ENCODE peak calls at places on chromosomes 5 and 9, in nine cellular contexts. U, F, O, S, J, E, Q, B and Z are unnamed samples. For H3K36me3 and H3K27me3, the result is how much of the 10 kb centered on the place peaks cover.

GRCh38 chr9:87606921-87607521 is 109.4 kb downstream of the DAPK1 start:
- DNase-seq in B (no peak), E (no peak), S (no peak), Q (peak), J (peak), U (no peak), O (no peak), F (no peak), Z (no peak)

GRCh38 chr5:93584531-93585053 is 1.6 kb downstream of the NR2F1 start:
- DNase-seq in U (no peak), J (no peak), F (no peak), S (no peak), O (no peak), E (no peak), B (no peak), Q (no peak), Z (no peak)

GRCh38 chr5:109743770-109744212 is 54.1 kb downstream of the MAN2A1 start:
- DNase-seq in J (no peak), O (no peak), U (no peak), F (no peak), B (no peak), S (no peak), E (peak), Q (peak), Z (no peak)

GRCh38 chr5:129804705-129805104 is 56.8 kb downstream of the MINAR2 start:
- DNase-seq in B (no peak), U (no peak), Q (no peak), O (no peak), E (no peak), F (no peak), S (no peak), J (no peak), Z (no peak)

GRCh38 chr9:115121140-115121710 is 3.3 kb upstream of the TNC start:
- DNase-seq in O (no peak), B (no peak), F (no peak), J (no peak), E (no peak), U (no peak), S (no peak), Q (peak), Z (no peak)

GRCh38 chr5:111453290-111453689 is 59.0 kb downstream of the STARD4 start:
- DNase-seq in B (no peak), E (no peak), U (no peak), S (no peak), O (no peak), J (no peak), F (no peak), Q (peak), Z (no peak)

GRCh38 chr5:35919191-35919590 is 19.2 kb downstream of the CAPSL start:
- DNase-seq in J (no peak), B (no peak), O (no peak), U (no peak), Q (peak), S (no peak), E (no peak), F (no peak), Z (no peak)

GRCh38 chr9:4113711-4114110 is 186.2 kb downstream of the GLIS3 start:
- DNase-seq in S (no peak), B (no peak), F (no peak), Q (no peak), E (no peak), J (no peak), U (no peak), O (no peak), Z (no peak)

GRCh38 chr9:114989600-114990410 is 59.4 kb upstream of the TNFSF8 start:
- DNase-seq in B (peak), Q (no peak), F (no peak), J (no peak), O (no peak), E (no peak), U (no peak), S (no peak), Z (no peak)

GRCh38 chr5:97131139-97131710 is 11.2 kb downstream of the LIX1 start:
- DNase-seq in S (no peak), E (no peak), B (no peak), F (no peak), O (no peak), Q (no peak), U (no peak), J (no peak), Z (no peak)

GRCh38 chr5:120778491-120779293 is 314.6 kb downstream of the PRR16 start:
- DNase-seq in B (no peak), Q (no peak), E (no peak), S (no peak), J (no peak), O (no peak), U (no peak), F (no peak), Z (no peak)

GRCh38 chr5:180096616-180097015 is 25.1 kb upstream of the RNF130 start:
- DNase-seq in Q (no peak), E (no peak), S (no peak), J (no peak), B (no peak), F (no peak), O (no peak), U (no peak), Z (no peak)

GRCh38 chr5:149452665-149453617 is 73.8 kb upstream of the IL17B start:
- DNase-seq in U (peak), J (no peak), E (no peak), F (no peak), B (no peak), S (no peak), Q (peak), O (no peak), Z (no peak)

GRCh38 chr9:128128836-128129590 is 1.5 kb upstream of the PTGES2 start:
- DNase-seq in E (no peak), F (no peak), U (no peak), J (no peak), S (no peak), Q (no peak), O (no peak), B (no peak), Z (no peak)

GRCh38 chr9:89815903-89816573 is 211.2 kb downstream of the GADD45G start:
- DNase-seq in F (no peak), O (no peak), U (no peak), J (no peak), E (no peak), Q (no peak), S (no peak), B (no peak), Z (no peak)

GRCh38 chr9:21210311-21210710 is 3.4 kb upstream of the IFNA10 start:
- DNase-seq in E (no peak), Q (no peak), F (no peak), J (no peak), S (no peak), U (no peak), O (no peak), B (no peak), Z (no peak)

GRCh38 chr5:96344678-96345612 is 88.1 kb downstream of the PCSK1 start:
- DNase-seq in E (peak), F (peak), O (peak), B (no peak), S (no peak), Q (peak), U (peak), J (peak), Z (peak)

GRCh38 chr5:43543434-43543833 is 13.4 kb downstream of the PAIP1 start:
- DNase-seq in J (no peak), Q (no peak), F (no peak), E (no peak), B (no peak), S (no peak), U (no peak), O (no peak), Z (no peak)

GRCh38 chr5:114634517-114634916 is 272.6 kb downstream of the KCNN2 start:
- DNase-seq in E (no peak), B (no peak), F (no peak), U (no peak), J (no peak), O (no peak), Q (no peak), S (no peak), Z (no peak)

GRCh38 chr9:114301798-114302565 is 20.9 kb upstream of the ORM1 start:
- DNase-seq in B (no peak), E (no peak), S (no peak), Q (no peak), O (peak), J (no peak), F (peak), U (peak), Z (no peak)

GRCh38 chr9:92482336-92482735 is at the start of gene ASPN:
- DNase-seq in J (no peak), B (no peak), E (no peak), S (no peak), F (no peak), O (no peak), U (no peak), Q (no peak), Z (no peak)

GRCh38 chr5:72556351-72557146 is 49.3 kb upstream of the ZNF366 start:
- DNase-seq in J (no peak), E (no peak), B (peak), S (no peak), Q (peak), O (peak), U (peak), F (peak), Z (no peak)

GRCh38 chr5:73783823-73784222 is 157.8 kb downstream of the ARHGEF28 start:
- DNase-seq in U (no peak), B (no peak), S (no peak), O (no peak), Q (peak), J (no peak), F (no peak), E (no peak), Z (no peak)

GRCh38 chr9:137253717-137254623 is 1.2 kb upstream of the NELFB start:
- DNase-seq in S (no peak), O (peak), Q (peak), J (no peak), U (peak), F (no peak), B (no peak), E (no peak), Z (no peak)

GRCh38 chr5:136192015-136192525 is 892 bp downstream of the SMIM32 start:
- DNase-seq in Q (peak), U (no peak), F (no peak), B (no peak), S (no peak), O (no peak), E (no peak), J (peak), Z (no peak)

GRCh38 chr5:148374693-148375360 is 8.9 kb upstream of the FBXO38 start:
- DNase-seq in U (peak), O (peak), S (no peak), E (peak), J (peak), Q (peak), B (peak), F (peak), Z (no peak)

GRCh38 chr5:96133337-96134094 is 171.9 kb upstream of the ELL2 start:
- DNase-seq in F (no peak), O (no peak), J (no peak), U (no peak), S (no peak), B (no peak), Q (no peak), E (no peak), Z (no peak)

GRCh38 chr5:113140837-113141661 is 164.5 kb downstream of the DCP2 start:
- DNase-seq in O (no peak), E (no peak), U (no peak), B (no peak), F (no peak), S (no peak), Q (peak), J (peak), Z (no peak)

GRCh38 chr9:133511607-133512006 is 13.2 kb downstream of the MYMK start:
- DNase-seq in U (no peak), S (no peak), B (no peak), E (no peak), O (no peak), F (no peak), Q (no peak), J (no peak), Z (no peak)

GRCh38 chr5:58407042-58407709 is 52.7 kb downstream of the PLK2 start:
- DNase-seq in E (peak), B (no peak), U (no peak), O (no peak), S (no peak), Q (peak), J (no peak), F (no peak), Z (no peak)

GRCh38 chr9:121700165-121700830 is 48.9 kb downstream of the DAB2IP start:
- DNase-seq in Q (peak), S (no peak), J (peak), F (peak), O (peak), U (peak), B (peak), E (no peak), Z (no peak)

GRCh38 chr5:84411832-84412605 is 27.3 kb upstream of the EDIL3 start:
- DNase-seq in O (no peak), J (peak), S (no peak), B (no peak), U (no peak), Q (no peak), F (no peak), E (no peak), Z (no peak)

GRCh38 chr5:172798422-172799215 is 27.6 kb upstream of the DUSP1 start:
- DNase-seq in S (no peak), U (no peak), E (no peak), F (no peak), B (no peak), J (no peak), Q (peak), O (no peak), Z (no peak)

GRCh38 chr9:137049544-137050449 is 3.8 kb upstream of the NPDC1 start:
- DNase-seq in U (peak), F (no peak), B (peak), E (no peak), Q (peak), J (peak), O (peak), S (peak), Z (peak)

GRCh38 chr5:56112526-56113121 is 117.9 kb upstream of the IL6ST start:
- DNase-seq in U (no peak), E (no peak), J (no peak), Q (no peak), O (no peak), S (no peak), B (no peak), F (peak), Z (no peak)

GRCh38 chr5:10289991-10290390 is 17.7 kb downstream of the CMBL start:
- DNase-seq in B (no peak), E (no peak), F (no peak), U (no peak), J (no peak), S (no peak), Q (no peak), O (no peak), Z (no peak)

GRCh38 chr9:87686520-87687090 is 39.3 kb upstream of the CTSL start:
- DNase-seq in F (no peak), O (no peak), B (no peak), Q (no peak), J (no peak), U (no peak), E (no peak), S (no peak), Z (no peak)

DNA sequence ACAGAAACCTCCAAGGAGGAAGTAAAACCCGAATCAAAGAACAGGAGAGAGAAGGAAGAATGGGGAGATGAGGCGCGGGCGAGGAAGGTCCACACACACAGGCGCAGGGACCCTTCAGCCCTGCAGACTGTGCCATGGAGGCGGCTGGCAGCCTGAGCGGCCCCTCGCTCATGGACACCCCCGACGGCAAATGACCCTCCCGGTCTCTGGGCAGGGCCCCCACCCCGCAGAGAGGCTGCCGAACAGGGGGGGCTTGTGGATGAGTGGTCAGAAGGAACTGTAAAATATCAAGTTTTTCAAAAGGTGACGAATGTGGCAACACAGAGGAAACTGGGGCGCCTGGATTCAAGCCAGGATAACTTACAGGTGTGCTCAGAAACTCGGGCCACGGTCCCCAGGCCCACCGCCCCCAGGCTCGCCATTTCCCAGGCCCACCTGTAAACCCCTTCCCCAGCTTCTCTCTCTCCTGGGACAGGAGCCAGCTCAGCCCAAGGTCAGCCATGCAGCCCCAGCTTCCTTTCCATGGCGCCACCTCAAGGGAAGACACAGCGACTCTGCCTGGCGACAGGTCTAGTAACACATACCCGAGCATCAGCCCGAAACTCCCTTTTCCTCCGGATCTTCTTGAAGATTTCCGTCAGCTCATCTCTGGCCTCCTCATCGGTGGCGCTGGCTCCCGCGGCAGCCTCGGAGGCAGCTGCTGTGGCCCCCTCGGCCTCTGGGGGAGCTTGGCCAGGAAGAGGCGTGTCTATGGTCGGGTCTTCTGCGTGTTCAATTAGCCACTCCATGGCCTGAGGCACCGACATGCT is 16.5 kb downstream of the UBAC1 start:
- DNase-seq in J (no peak), E (no peak), Q (no peak), U (no peak), S (no peak), B (no peak), O (no peak), F (no peak), Z (no peak)
- H3K36me3 ChIP-seq in J (half or more), E (under half), Q (half or more), U (under half), S (under half), B (under half), O (under half), F (half or more), Z (half or more)

DNA sequence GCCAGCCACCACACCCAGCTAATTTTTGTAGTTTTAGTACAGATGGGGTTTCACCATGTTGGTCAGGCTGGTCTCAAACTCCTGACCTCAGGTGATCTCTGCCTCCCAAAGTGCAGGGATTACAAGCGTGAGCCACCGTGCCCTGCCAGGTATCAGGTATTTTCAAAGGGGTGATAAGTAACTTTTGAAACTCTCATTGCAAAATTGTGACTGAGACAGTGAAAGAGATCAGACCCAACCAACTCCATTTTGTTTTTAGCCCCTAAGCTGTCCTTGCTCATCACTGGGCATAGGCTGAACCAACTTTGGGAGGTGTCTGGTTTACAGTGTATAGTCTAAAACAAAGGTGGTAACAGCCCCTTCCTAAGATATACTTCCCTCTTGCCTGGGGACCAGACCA is 29.3 kb downstream of the UNC13B start:
- DNase-seq in J (no peak), O (no peak), U (no peak), E (no peak), Q (no peak), F (no peak), S (no peak), B (no peak), Z (no peak)
- H3K27ac ChIP-seq in J (no peak), O (no peak), U (no peak), E (no peak), Q (no peak), F (no peak), S (no peak), B (no peak), Z (no peak)

GRCh38 chr9:126618590-126619335 is 5.0 kb downstream of the LMX1B start:
- DNase-seq in J (no peak), B (no peak), E (no peak), U (no peak), F (no peak), S (no peak), Q (no peak), O (no peak), Z (no peak)
- H3K27me3 ChIP-seq in J (half or more), B (under half), E (under half), U (half or more), F (half or more), S (under half), Q (half or more), O (under half), Z (under half)

GRCh38 chr9:98208635-98209034 is 16.2 kb upstream of the CORO2A start:
- DNase-seq in E (no peak), J (no peak), S (no peak), Q (no peak), U (no peak), F (no peak), O (no peak), B (no peak), Z (no peak)

GRCh38 chr9:98209530-98209929 is 17.1 kb upstream of the CORO2A start:
- DNase-seq in B (no peak), J (no peak), U (no peak), E (no peak), O (no peak), F (no peak), S (no peak), Q (no peak), Z (no peak)

GRCh38 chr9:98211260-98211659 is 18.8 kb upstream of the CORO2A start:
- DNase-seq in Q (no peak), S (no peak), J (no peak), F (no peak), E (no peak), O (no peak), B (no peak), U (peak), Z (no peak)

GRCh38 chr9:98207606-98208005 is 15.2 kb upstream of the CORO2A start:
- DNase-seq in U (no peak), O (no peak), B (no peak), F (no peak), Q (no peak), E (no peak), J (no peak), S (no peak), Z (no peak)

GRCh38 chr9:98210435-98210834 is 18.0 kb upstream of the CORO2A start:
- DNase-seq in Q (no peak), F (no peak), U (no peak), O (no peak), S (no peak), J (no peak), E (no peak), B (no peak), Z (no peak)
- H3K36me3 ChIP-seq in Q (half or more), F (under half), U (under half), O (under half), S (under half), J (under half), E (under half), B (under half), Z (under half)

GRCh38 chr5:17228833-17229291 is 11.4 kb downstream of the BASP1 start:
- DNase-seq in Q (peak), U (no peak), B (no peak), E (no peak), S (no peak), F (no peak), J (no peak), O (no peak), Z (no peak)
- H3K27ac ChIP-seq in Q (peak), U (no peak), B (no peak), E (no peak), S (no peak), F (no peak), J (no peak), O (no peak), Z (no peak)

DNA sequence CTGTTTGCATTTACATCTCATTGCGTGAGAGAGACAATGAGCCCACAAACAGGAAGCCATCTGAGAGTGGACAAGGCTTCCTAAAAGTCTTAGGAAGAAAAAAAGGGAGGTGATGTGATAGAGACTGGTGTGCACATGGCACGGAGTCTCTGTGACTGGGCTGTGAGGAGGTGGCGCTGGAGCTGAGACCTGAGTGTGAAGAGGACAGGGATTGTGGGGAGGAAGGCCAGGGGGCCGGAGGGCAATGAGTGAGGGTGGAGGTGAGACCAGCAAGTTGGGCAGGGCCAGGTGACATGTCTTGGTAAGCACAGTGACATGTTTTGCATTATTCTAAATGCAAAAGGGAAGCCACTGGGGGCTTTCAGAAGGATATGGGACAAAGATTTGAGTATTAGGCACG is 45.0 kb downstream of the TSPAN17 start:
- DNase-seq in F (no peak), O (no peak), Q (no peak), S (no peak), E (no peak), B (no peak), U (peak), J (no peak), Z (no peak)
- H3K27me3 ChIP-seq in F (under half), O (under half), Q (half or more), S (under half), E (under half), B (under half), U (under half), J (under half), Z (under half)

GRCh38 chr5:6615416-6615815 is 17.4 kb downstream of the NSUN2 start:
- DNase-seq in J (no peak), B (no peak), F (no peak), U (no peak), Q (no peak), S (no peak), O (no peak), E (no peak), Z (no peak)
- H3K36me3 ChIP-seq in J (half or more), B (half or more), F (half or more), U (under half), Q (half or more), S (half or more), O (under half), E (half or more), Z (half or more)